ENCODE peak calls at places on chromosomes 13 and 19, in eight cellular contexts. Y, W, O, L, P, A, X and S are unnamed samples.

GRCh38 chr19:31286491-31286890 is 62.7 kb downstream of the TSHZ3 start:
- DNase-seq in Y (no peak), W (no peak), O (no peak), L (no peak), P (no peak), A (no peak), X (no peak), S (no peak)

GRCh38 chr13:95050800-95051620 is 250.2 kb downstream of the ABCC4 start:
- DNase-seq in Y (no peak), W (no peak), O (no peak), L (no peak), P (no peak), A (no peak), X (no peak), S (no peak)

GRCh38 chr13:109483369-109483768 is 303.0 kb downstream of the IRS2 start:
- DNase-seq in Y (no peak), W (no peak), O (no peak), L (no peak), P (no peak), A (no peak), X (no peak), S (peak; percentile 15)

GRCh38 chr13:112719016-112719415 is 29.2 kb downstream of the ATP11A start:
- DNase-seq in Y (no peak), W (no peak), O (no peak), L (no peak), P (no peak), A (no peak), X (no peak), S (no peak)

GRCh38 chr19:29311391-29311790 is 98.4 kb upstream of the UQCRFS1 start:
- DNase-seq in Y (no peak), W (no peak), O (no peak), L (no peak), P (no peak), A (no peak), X (no peak), S (no peak)

GRCh38 chr13:30446122-30446500 is 19.6 kb downstream of the HMGB1 start:
- DNase-seq in Y (no peak), W (no peak), O (no peak), L (no peak), P (no peak), A (no peak), X (no peak), S (no peak)

GRCh38 chr13:67299072-67299635 is 69.0 kb upstream of the PCDH9 start:
- DNase-seq in Y (no peak), W (no peak), O (peak; percentile 36), L (no peak), P (no peak), A (no peak), X (no peak), S (peak; percentile 78)

GRCh38 chr13:34627905-34628682 is 314.0 kb upstream of the NBEA start:
- DNase-seq in Y (no peak), W (no peak), O (no peak), L (no peak), P (no peak), A (no peak), X (no peak), S (no peak)

GRCh38 chr19:12774588-12775555 is at the start of gene HOOK2:
- DNase-seq in Y (no peak), W (no peak), O (no peak), L (peak; percentile 66), P (peak; percentile 41), A (peak; percentile 98), X (peak; percentile 99), S (no peak)

GRCh38 chr19:51637362-51637978 is 7.3 kb upstream of the SIGLEC5 start:
- DNase-seq in Y (no peak), W (no peak), O (no peak), L (no peak), P (no peak), A (no peak), X (peak; percentile 27), S (no peak)

GRCh38 chr13:48110132-48110868 is 15.4 kb upstream of the MED4 start:
- DNase-seq in Y (no peak), W (no peak), O (no peak), L (no peak), P (no peak), A (no peak), X (no peak), S (no peak)

GRCh38 chr19:18617562-18617961 is 4.9 kb downstream of the TMEM59L start:
- DNase-seq in Y (no peak), W (no peak), O (no peak), L (no peak), P (no peak), A (no peak), X (no peak), S (no peak)

GRCh38 chr13:50170447-50171037 is 155.3 kb downstream of the KCNRG start:
- DNase-seq in Y (no peak), W (no peak), O (no peak), L (no peak), P (no peak), A (no peak), X (no peak), S (no peak)

GRCh38 chr13:95494082-95494681 is 58.3 kb upstream of the CLDN10 start:
- DNase-seq in Y (peak; percentile 16), W (peak; percentile 65), O (peak; percentile 9), L (no peak), P (no peak), A (no peak), X (peak; percentile 70), S (peak; percentile 59)

GRCh38 chr13:98826156-98826555 is 73.7 kb upstream of the SLC15A1 start:
- DNase-seq in Y (no peak), W (no peak), O (no peak), L (no peak), P (no peak), A (no peak), X (no peak), S (no peak)

GRCh38 chr13:98823442-98823841 is 71.0 kb upstream of the SLC15A1 start:
- DNase-seq in Y (no peak), W (no peak), O (no peak), L (no peak), P (no peak), A (no peak), X (no peak), S (no peak)

GRCh38 chr13:98824376-98825160 is 72.1 kb upstream of the SLC15A1 start:
- DNase-seq in Y (no peak), W (no peak), O (no peak), L (no peak), P (no peak), A (no peak), X (no peak), S (no peak)

GRCh38 chr13:98827449-98827848 is 75.0 kb upstream of the SLC15A1 start:
- DNase-seq in Y (no peak), W (peak; percentile 8), O (no peak), L (no peak), P (no peak), A (no peak), X (no peak), S (no peak)

GRCh38 chr13:98825659-98826058 is 73.2 kb upstream of the SLC15A1 start:
- DNase-seq in Y (no peak), W (no peak), O (no peak), L (no peak), P (no peak), A (no peak), X (no peak), S (no peak)
- H3K36me3 ChIP-seq in Y (no peaks in the 10 kb centered on the region), W (peaks cover 10% of the 10 kb centered on the region), O (no peaks in the 10 kb centered on the region), L (no peaks in the 10 kb centered on the region), P (peaks cover 34% of the 10 kb centered on the region), A (no peaks in the 10 kb centered on the region), X (peaks cover 11% of the 10 kb centered on the region), S (peaks cover 15% of the 10 kb centered on the region)

GRCh38 chr13:72508392-72508791 is 219.0 kb downstream of the MZT1 start:
- DNase-seq in Y (no peak), W (no peak), O (no peak), L (no peak), P (no peak), A (no peak), X (no peak), S (no peak)

GRCh38 chr13:72506706-72507105 is 220.7 kb downstream of the MZT1 start:
- DNase-seq in Y (no peak), W (no peak), O (no peak), L (no peak), P (no peak), A (no peak), X (no peak), S (no peak)

GRCh38 chr13:72507394-72508199 is 219.8 kb downstream of the MZT1 start:
- DNase-seq in Y (peak; percentile 3), W (no peak), O (no peak), L (no peak), P (no peak), A (no peak), X (no peak), S (peak; percentile 36)

GRCh38 chr13:72504026-72504925 is 223.2 kb downstream of the MZT1 start:
- DNase-seq in Y (no peak), W (no peak), O (no peak), L (no peak), P (no peak), A (no peak), X (no peak), S (peak; percentile 64)

DNA sequence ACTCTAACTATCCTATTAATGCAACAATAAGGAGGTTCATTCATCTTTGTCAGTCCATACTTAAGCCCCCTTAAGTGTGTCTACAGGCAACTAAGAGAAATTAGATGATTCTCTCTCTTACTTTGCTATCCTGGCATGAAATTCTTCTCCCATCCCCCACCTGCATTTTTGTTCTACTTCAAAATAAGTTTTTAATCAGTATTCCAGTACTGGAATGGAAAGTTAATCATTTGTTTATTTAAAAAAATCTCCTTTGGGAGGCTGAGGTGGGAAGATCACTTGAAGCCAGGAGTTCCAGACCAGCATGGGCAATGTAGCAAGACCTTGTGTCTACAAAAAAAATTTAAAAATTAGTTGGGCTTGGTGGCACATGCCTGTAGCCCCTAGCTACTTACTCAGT is 222.1 kb downstream of the MZT1 start:
- DNase-seq in Y (no peak), W (no peak), O (no peak), L (no peak), P (no peak), A (no peak), X (no peak), S (no peak)
- H3K36me3 ChIP-seq in Y (no peaks in the 10 kb centered on the region), W (no peaks in the 10 kb centered on the region), O (no peaks in the 10 kb centered on the region), L (no peaks in the 10 kb centered on the region), P (no peaks in the 10 kb centered on the region), A (no peaks in the 10 kb centered on the region), X (no peaks in the 10 kb centered on the region), S (no peaks in the 10 kb centered on the region)

DNA sequence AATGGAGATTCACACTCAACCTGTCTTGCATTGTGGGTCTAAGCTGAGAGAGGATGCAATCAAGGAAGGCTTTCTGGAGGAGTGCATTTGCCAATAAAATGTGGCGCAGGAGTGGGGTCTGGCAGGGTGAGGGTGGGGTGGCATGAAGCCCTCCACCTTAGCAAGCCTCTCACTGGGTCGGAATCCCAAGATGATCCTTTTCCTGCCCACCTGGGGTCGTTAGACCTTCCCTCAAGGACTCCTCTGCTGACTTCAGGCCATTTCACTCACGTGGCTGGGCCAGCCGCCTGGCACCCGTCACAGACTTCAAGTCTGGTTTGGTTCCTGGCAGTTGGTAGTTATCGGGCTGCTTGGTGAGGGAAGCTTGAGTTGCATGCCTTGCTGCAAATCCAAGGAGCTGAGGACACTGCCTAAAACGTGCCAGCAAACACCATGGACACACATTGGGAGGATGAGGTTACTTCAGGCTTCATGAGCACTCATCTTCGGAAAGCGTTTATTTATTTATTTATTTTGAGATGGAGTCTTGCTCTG is 2.5 kb downstream of the GPI start:
- DNase-seq in Y (peak; percentile 36), W (no peak), O (no peak), L (no peak), P (no peak), A (no peak), X (no peak), S (no peak)
- H3K36me3 ChIP-seq in Y (no peaks in the 10 kb centered on the region), W (peaks cover 50% of the 10 kb centered on the region), O (peaks cover 30% of the 10 kb centered on the region), L (no peaks in the 10 kb centered on the region), P (peaks cover 31% of the 10 kb centered on the region), A (peaks cover 4% of the 10 kb centered on the region), X (peaks cover 8% of the 10 kb centered on the region), S (peaks cover 43% of the 10 kb centered on the region)

GRCh38 chr19:2759392-2759791 is 19.6 kb upstream of the SLC39A3 start:
- DNase-seq in Y (no peak), W (no peak), O (no peak), L (no peak), P (no peak), A (no peak), X (no peak), S (no peak)
- H3K36me3 ChIP-seq in Y (no peaks in the 10 kb centered on the region), W (peaks cover 22% of the 10 kb centered on the region), O (peaks cover 39% of the 10 kb centered on the region), L (no peaks in the 10 kb centered on the region), P (no peaks in the 10 kb centered on the region), A (no peaks in the 10 kb centered on the region), X (peaks cover 15% of the 10 kb centered on the region), S (peaks cover 57% of the 10 kb centered on the region)